ENCODE peak calls at places on chromosomes 7 and 10, in four cellular contexts. One of them, this sample, is unnamed. For H3K4me1, the result is how much of the 10 kb centered on the place peaks cover.

GRCh38 chr10:68423522-68423921 is 16.4 kb upstream of the RUFY2 start:
- DNase-seq in IMR-90: no peak
- DNase-seq in HepG2: no peak
- DNase-seq in K562: no peak
- DNase-seq in this sample: no peak

GRCh38 chr10:63929826-63930467 is 408.7 kb downstream of the REEP3 start:
- DNase-seq in K562: no peak
- DNase-seq in IMR-90: no peak
- DNase-seq in HepG2: no peak
- DNase-seq in this sample: no peak

GRCh38 chr10:70232155-70232858 is 922 bp downstream of the PPA1 start:
- DNase-seq in IMR-90: peak
- DNase-seq in HepG2: peak
- DNase-seq in K562: peak
- DNase-seq in this sample: peak

GRCh38 chr7:17301491-17302101 is 3.1 kb downstream of the AHR start:
- DNase-seq in IMR-90: peak
- DNase-seq in K562: peak
- DNase-seq in HepG2: no peak
- DNase-seq in this sample: no peak

GRCh38 chr10:86759073-86759672 is 2.8 kb downstream of the BMPR1A start:
- DNase-seq in HepG2: peak
- DNase-seq in K562: no peak
- DNase-seq in IMR-90: peak
- DNase-seq in this sample: no peak

GRCh38 chr10:43969506-43969905 is 320.8 kb upstream of the ZNF32 start:
- DNase-seq in IMR-90: no peak
- DNase-seq in HepG2: no peak
- DNase-seq in K562: no peak
- DNase-seq in this sample: no peak

GRCh38 chr7:80858141-80858903 is 60.5 kb downstream of the SEMA3C start:
- DNase-seq in HepG2: peak
- DNase-seq in IMR-90: peak
- DNase-seq in K562: no peak
- DNase-seq in this sample: peak

GRCh38 chr7:104529567-104529966 is 201.2 kb downstream of the LHFPL3 start:
- DNase-seq in K562: no peak
- DNase-seq in HepG2: no peak
- DNase-seq in IMR-90: no peak
- DNase-seq in this sample: no peak

GRCh38 chr7:34612671-34613070 is 45.3 kb upstream of the NPSR1 start:
- DNase-seq in HepG2: peak
- DNase-seq in K562: no peak
- DNase-seq in IMR-90: no peak
- DNase-seq in this sample: no peak

GRCh38 chr7:2452643-2453270 is 23.4 kb downstream of the GRIFIN start:
- DNase-seq in IMR-90: no peak
- DNase-seq in HepG2: no peak
- DNase-seq in K562: no peak
- DNase-seq in this sample: no peak

GRCh38 chr10:12380999-12381398 is 31.7 kb downstream of the CAMK1D start:
- DNase-seq in IMR-90: no peak
- DNase-seq in HepG2: no peak
- DNase-seq in K562: no peak
- DNase-seq in this sample: no peak

GRCh38 chr10:13106387-13106786 is 6.4 kb downstream of the OPTN start:
- DNase-seq in IMR-90: no peak
- DNase-seq in HepG2: no peak
- DNase-seq in K562: no peak
- DNase-seq in this sample: no peak

GRCh38 chr10:17138450-17139062 is 8.9 kb upstream of the CUBN start:
- DNase-seq in K562: no peak
- DNase-seq in HepG2: peak
- DNase-seq in IMR-90: no peak
- DNase-seq in this sample: no peak

GRCh38 chr7:24728503-24729364 is 28.5 kb downstream of the GSDME start:
- DNase-seq in HepG2: no peak
- DNase-seq in K562: no peak
- DNase-seq in IMR-90: peak
- DNase-seq in this sample: no peak

GRCh38 chr10:84256510-84257342 is 11.9 kb downstream of the RGR start:
- DNase-seq in HepG2: peak
- DNase-seq in IMR-90: peak
- DNase-seq in K562: peak
- DNase-seq in this sample: peak

GRCh38 chr10:839550-840205 is 91.8 kb downstream of the LARP4B start:
- DNase-seq in IMR-90: no peak
- DNase-seq in HepG2: no peak
- DNase-seq in K562: no peak
- DNase-seq in this sample: no peak

GRCh38 chr10:79444243-79445119 is 943 bp downstream of the ZCCHC24 start:
- DNase-seq in K562: peak
- DNase-seq in HepG2: no peak
- DNase-seq in IMR-90: peak
- DNase-seq in this sample: peak

GRCh38 chr7:107742678-107743566 is 1.0 kb upstream of the CBLL1 start:
- DNase-seq in IMR-90: no peak
- DNase-seq in K562: peak
- DNase-seq in HepG2: no peak
- DNase-seq in this sample: peak

GRCh38 chr7:27994639-27995038 is 186.0 kb downstream of the JAZF1 start:
- DNase-seq in K562: no peak
- DNase-seq in HepG2: no peak
- DNase-seq in IMR-90: peak
- DNase-seq in this sample: no peak

GRCh38 chr10:79221110-79222051 is 125.9 kb upstream of the PPIF start:
- DNase-seq in IMR-90: peak
- DNase-seq in HepG2: no peak
- DNase-seq in K562: peak
- DNase-seq in this sample: no peak

GRCh38 chr7:114630186-114630824 is 215.7 kb downstream of the FOXP2 start:
- DNase-seq in HepG2: no peak
- DNase-seq in IMR-90: no peak
- DNase-seq in K562: no peak
- DNase-seq in this sample: no peak

GRCh38 chr7:44348300-44348699 is 22.9 kb upstream of the CAMK2B start:
- DNase-seq in IMR-90: peak
- DNase-seq in K562: no peak
- DNase-seq in HepG2: peak
- DNase-seq in this sample: peak

GRCh38 chr7:72362246-72362645 is 49.9 kb downstream of the CALN1 start:
- DNase-seq in HepG2: no peak
- DNase-seq in IMR-90: no peak
- DNase-seq in K562: no peak
- DNase-seq in this sample: no peak

GRCh38 chr10:51030480-51030879 is 43.8 kb upstream of the PRKG1 start:
- DNase-seq in K562: no peak
- DNase-seq in HepG2: no peak
- DNase-seq in IMR-90: peak
- DNase-seq in this sample: no peak

GRCh38 chr7:105866124-105866801 is 10.1 kb downstream of the ATXN7L1 start:
- DNase-seq in HepG2: no peak
- DNase-seq in IMR-90: no peak
- DNase-seq in K562: no peak
- DNase-seq in this sample: no peak

GRCh38 chr7:73395538-73396503 is 37.8 kb upstream of the FZD9 start:
- DNase-seq in HepG2: no peak
- DNase-seq in K562: no peak
- DNase-seq in IMR-90: no peak
- DNase-seq in this sample: no peak

GRCh38 chr7:148264933-148265557 is 325.5 kb upstream of the C7orf33 start:
- DNase-seq in HepG2: peak
- DNase-seq in IMR-90: peak
- DNase-seq in K562: no peak
- DNase-seq in this sample: peak

GRCh38 chr10:127853868-127854768 is 38.6 kb downstream of the CLRN3 start:
- DNase-seq in IMR-90: peak
- DNase-seq in K562: peak
- DNase-seq in HepG2: peak
- DNase-seq in this sample: peak

GRCh38 chr7:80087768-80088170 is 46.9 kb upstream of the GNAI1 start:
- DNase-seq in K562: no peak
- DNase-seq in IMR-90: no peak
- DNase-seq in HepG2: no peak
- DNase-seq in this sample: no peak

GRCh38 chr7:50531401-50531906 is 33.8 kb downstream of the DDC start:
- DNase-seq in IMR-90: peak
- DNase-seq in HepG2: peak
- DNase-seq in K562: no peak
- DNase-seq in this sample: no peak

GRCh38 chr7:6654842-6655610 is 17.9 kb downstream of the ZNF316 start:
- DNase-seq in HepG2: no peak
- DNase-seq in K562: peak
- DNase-seq in IMR-90: no peak
- DNase-seq in this sample: no peak

GRCh38 chr7:81710751-81711150 is 59.1 kb downstream of the HGF start:
- DNase-seq in HepG2: no peak
- DNase-seq in K562: no peak
- DNase-seq in IMR-90: no peak
- DNase-seq in this sample: no peak

GRCh38 chr10:28684986-28685580 is 7.8 kb downstream of the BAMBI start:
- DNase-seq in IMR-90: no peak
- DNase-seq in HepG2: no peak
- DNase-seq in K562: no peak
- DNase-seq in this sample: peak

GRCh38 chr10:122911889-122912484 is 1.6 kb downstream of the FAM24A start:
- DNase-seq in HepG2: peak
- DNase-seq in K562: peak
- DNase-seq in IMR-90: peak
- DNase-seq in this sample: peak

GRCh38 chr10:47409171-47409865 is 25.2 kb upstream of the ZNF488 start:
- DNase-seq in K562: no peak
- DNase-seq in HepG2: no peak
- DNase-seq in IMR-90: no peak
- DNase-seq in this sample: no peak

GRCh38 chr10:101000602-101000991 is 989 bp downstream of the LZTS2 start:
- DNase-seq in HepG2: no peak
- DNase-seq in K562: peak
- DNase-seq in IMR-90: no peak
- DNase-seq in this sample: no peak

GRCh38 chr10:48748573-48748972 is 63.9 kb downstream of the WDFY4 start:
- DNase-seq in K562: no peak
- DNase-seq in HepG2: no peak
- DNase-seq in IMR-90: no peak
- DNase-seq in this sample: no peak

GRCh38 chr10:96842896-96843723 is 11.0 kb downstream of the LCOR start:
- DNase-seq in K562: no peak
- DNase-seq in HepG2: peak
- DNase-seq in IMR-90: no peak
- DNase-seq in this sample: peak

GRCh38 chr10:96850113-96850512 is 18.0 kb downstream of the LCOR start:
- DNase-seq in HepG2: no peak
- DNase-seq in K562: no peak
- DNase-seq in IMR-90: no peak
- DNase-seq in this sample: no peak

GRCh38 chr10:96846395-96846794 is 14.3 kb downstream of the LCOR start:
- DNase-seq in IMR-90: no peak
- DNase-seq in K562: no peak
- DNase-seq in HepG2: no peak
- DNase-seq in this sample: no peak

GRCh38 chr10:96843823-96844222 is 11.7 kb downstream of the LCOR start:
- DNase-seq in HepG2: no peak
- DNase-seq in K562: no peak
- DNase-seq in IMR-90: no peak
- DNase-seq in this sample: no peak

GRCh38 chr10:96846926-96847325 is 14.8 kb downstream of the LCOR start:
- DNase-seq in IMR-90: no peak
- DNase-seq in K562: no peak
- DNase-seq in HepG2: no peak
- DNase-seq in this sample: no peak
- H3K4me1 ChIP-seq in IMR-90: under half
- H3K4me1 ChIP-seq in K562: under half
- H3K4me1 ChIP-seq in HepG2: half or more
- H3K4me1 ChIP-seq in this sample: under half

DNA sequence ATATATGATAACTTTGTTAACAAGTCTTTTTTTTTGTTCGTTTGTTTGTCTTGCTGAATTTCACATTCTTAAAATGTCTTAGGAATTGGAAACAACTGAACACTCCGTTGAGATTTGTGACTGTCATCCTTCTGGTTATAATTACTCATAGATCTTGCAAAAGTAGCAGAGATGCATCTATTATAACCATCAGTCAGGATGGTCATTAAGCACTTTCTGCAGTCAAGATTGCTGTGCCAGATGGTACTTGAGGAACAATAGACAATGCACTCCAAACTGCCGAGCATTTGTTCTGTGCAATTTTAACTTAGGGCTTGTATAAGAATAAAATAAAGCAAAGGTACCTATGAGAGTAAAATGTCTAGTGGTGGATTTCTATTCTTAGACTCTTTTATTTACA is 710.1 kb upstream of the KCND2 start:
- DNase-seq in K562: no peak
- DNase-seq in HepG2: no peak
- DNase-seq in IMR-90: no peak
- DNase-seq in this sample: no peak
- TF ChIP-seq MAFK in K562: no peak
- TF ChIP-seq MAFK in HepG2: no peak
- TF ChIP-seq MAFK in IMR-90: no peak
- TF ChIP-seq MAFK in this sample: no peak

GRCh38 chr10:121618906-121619305 is 20.7 kb upstream of the FGFR2 start:
- DNase-seq in K562: no peak
- DNase-seq in IMR-90: no peak
- DNase-seq in HepG2: no peak
- DNase-seq in this sample: no peak

GRCh38 chr10:121628859-121629258 is 30.6 kb upstream of the FGFR2 start:
- DNase-seq in HepG2: no peak
- DNase-seq in IMR-90: no peak
- DNase-seq in K562: no peak
- DNase-seq in this sample: no peak

GRCh38 chr10:121627810-121628209 is 29.6 kb upstream of the FGFR2 start:
- DNase-seq in IMR-90: no peak
- DNase-seq in HepG2: no peak
- DNase-seq in K562: no peak
- DNase-seq in this sample: no peak

GRCh38 chr10:121624778-121625330 is 26.6 kb upstream of the FGFR2 start:
- DNase-seq in HepG2: no peak
- DNase-seq in IMR-90: no peak
- DNase-seq in K562: no peak
- DNase-seq in this sample: no peak
- TF ChIP-seq MAZ in HepG2: no peak
- TF ChIP-seq MAZ in IMR-90: no peak
- TF ChIP-seq MAZ in K562: no peak
- TF ChIP-seq MAZ in this sample: no peak

DNA sequence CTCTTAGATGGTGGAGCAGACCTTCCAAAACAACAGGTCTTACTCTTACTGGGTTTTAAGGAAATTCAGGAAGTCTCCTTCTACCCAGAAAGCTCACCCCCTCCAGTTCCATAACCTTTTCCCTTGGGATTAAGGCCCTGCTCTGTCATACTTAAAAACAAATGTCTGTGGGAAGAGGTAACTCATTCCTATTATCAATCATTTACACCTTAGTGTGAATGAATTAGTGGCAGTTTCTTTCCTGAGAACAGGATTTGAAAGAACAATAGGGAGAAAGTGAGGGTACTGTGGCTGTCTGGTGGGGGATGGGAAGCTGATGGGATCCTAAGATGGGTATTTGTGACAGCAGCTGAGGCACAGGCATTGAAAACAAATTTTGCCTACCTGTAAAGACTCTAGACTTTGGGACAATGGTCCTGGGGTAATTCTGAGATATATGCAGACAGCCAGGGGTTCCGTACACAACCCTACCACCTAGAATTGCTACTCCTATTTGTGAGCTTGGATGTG is 22.2 kb upstream of the PDLIM1 start:
- DNase-seq in HepG2: no peak
- DNase-seq in IMR-90: no peak
- DNase-seq in K562: no peak
- DNase-seq in this sample: no peak
- H3K4me1 ChIP-seq in HepG2: under half
- H3K4me1 ChIP-seq in IMR-90: under half
- H3K4me1 ChIP-seq in K562: under half
- H3K4me1 ChIP-seq in this sample: under half